ENCODE peak calls at places on chromosomes 2 and 18, in seven cellular contexts. One of them, this sample, is unnamed.

GRCh38 chr2:157325786-157326185 is at the start of gene ERMN:
- DNase-seq in CD8-positive, alpha-beta T cell: no peak
- DNase-seq in fibroblast of lung: no peak
- DNase-seq in mesothelial cell of epicardium: no peak
- DNase-seq in spleen: no peak
- DNase-seq in astrocyte of the cerebellum: no peak
- DNase-seq in left ventricle myocardium inferior: no peak
- DNase-seq in this sample: no peak

GRCh38 chr2:127465258-127465657 is 47.0 kb downstream of the PROC start:
- DNase-seq in CD8-positive, alpha-beta T cell: no peak
- DNase-seq in fibroblast of lung: peak
- DNase-seq in mesothelial cell of epicardium: no peak
- DNase-seq in left ventricle myocardium inferior: no peak
- DNase-seq in astrocyte of the cerebellum: no peak
- DNase-seq in spleen: no peak
- DNase-seq in this sample: no peak

GRCh38 chr2:40371525-40372277 is 80.2 kb downstream of the SLC8A1 start:
- DNase-seq in CD8-positive, alpha-beta T cell: no peak
- DNase-seq in left ventricle myocardium inferior: no peak
- DNase-seq in fibroblast of lung: peak
- DNase-seq in astrocyte of the cerebellum: peak
- DNase-seq in spleen: no peak
- DNase-seq in mesothelial cell of epicardium: peak
- DNase-seq in this sample: no peak

GRCh38 chr2:42813773-42814172 is 21.4 kb upstream of the HAAO start:
- DNase-seq in mesothelial cell of epicardium: no peak
- DNase-seq in astrocyte of the cerebellum: no peak
- DNase-seq in spleen: no peak
- DNase-seq in fibroblast of lung: no peak
- DNase-seq in left ventricle myocardium inferior: no peak
- DNase-seq in CD8-positive, alpha-beta T cell: no peak
- DNase-seq in this sample: no peak

GRCh38 chr2:148244593-148245292 is 223.9 kb downstream of the MBD5 start:
- DNase-seq in left ventricle myocardium inferior: no peak
- DNase-seq in mesothelial cell of epicardium: no peak
- DNase-seq in CD8-positive, alpha-beta T cell: no peak
- DNase-seq in astrocyte of the cerebellum: no peak
- DNase-seq in fibroblast of lung: peak
- DNase-seq in spleen: no peak
- DNase-seq in this sample: no peak

GRCh38 chr2:42492691-42493467 is 903 bp downstream of the KCNG3 start:
- DNase-seq in astrocyte of the cerebellum: no peak
- DNase-seq in CD8-positive, alpha-beta T cell: peak
- DNase-seq in spleen: peak
- DNase-seq in mesothelial cell of epicardium: peak
- DNase-seq in fibroblast of lung: peak
- DNase-seq in left ventricle myocardium inferior: no peak
- DNase-seq in this sample: peak

GRCh38 chr2:196183528-196184231 is 12.3 kb upstream of the STK17B start:
- DNase-seq in CD8-positive, alpha-beta T cell: no peak
- DNase-seq in spleen: no peak
- DNase-seq in mesothelial cell of epicardium: no peak
- DNase-seq in fibroblast of lung: no peak
- DNase-seq in left ventricle myocardium inferior: no peak
- DNase-seq in astrocyte of the cerebellum: no peak
- DNase-seq in this sample: no peak

GRCh38 chr2:98507940-98508689 is 63.5 kb downstream of the INPP4A start:
- DNase-seq in CD8-positive, alpha-beta T cell: no peak
- DNase-seq in astrocyte of the cerebellum: no peak
- DNase-seq in left ventricle myocardium inferior: peak
- DNase-seq in spleen: peak
- DNase-seq in fibroblast of lung: peak
- DNase-seq in mesothelial cell of epicardium: no peak
- DNase-seq in this sample: no peak

GRCh38 chr2:132669854-132670103 is 226 bp downstream of the LYPD1 start:
- DNase-seq in fibroblast of lung: no peak
- DNase-seq in mesothelial cell of epicardium: peak
- DNase-seq in astrocyte of the cerebellum: no peak
- DNase-seq in left ventricle myocardium inferior: no peak
- DNase-seq in CD8-positive, alpha-beta T cell: no peak
- DNase-seq in spleen: no peak
- DNase-seq in this sample: peak

GRCh38 chr2:102337481-102338386 is 17.9 kb upstream of the IL18R1 start:
- DNase-seq in spleen: no peak
- DNase-seq in left ventricle myocardium inferior: no peak
- DNase-seq in astrocyte of the cerebellum: no peak
- DNase-seq in mesothelial cell of epicardium: no peak
- DNase-seq in fibroblast of lung: no peak
- DNase-seq in CD8-positive, alpha-beta T cell: no peak
- DNase-seq in this sample: no peak

GRCh38 chr2:225173909-225174308 is 131.6 kb upstream of the DOCK10 start:
- DNase-seq in mesothelial cell of epicardium: no peak
- DNase-seq in spleen: no peak
- DNase-seq in left ventricle myocardium inferior: no peak
- DNase-seq in astrocyte of the cerebellum: no peak
- DNase-seq in fibroblast of lung: no peak
- DNase-seq in CD8-positive, alpha-beta T cell: no peak
- DNase-seq in this sample: no peak

GRCh38 chr2:72263043-72263780 is 115.5 kb upstream of the CYP26B1 start:
- DNase-seq in left ventricle myocardium inferior: no peak
- DNase-seq in mesothelial cell of epicardium: no peak
- DNase-seq in spleen: no peak
- DNase-seq in fibroblast of lung: peak
- DNase-seq in CD8-positive, alpha-beta T cell: no peak
- DNase-seq in astrocyte of the cerebellum: no peak
- DNase-seq in this sample: no peak

GRCh38 chr2:199460808-199461454 is 3.2 kb upstream of the SATB2 start:
- DNase-seq in fibroblast of lung: no peak
- DNase-seq in CD8-positive, alpha-beta T cell: no peak
- DNase-seq in astrocyte of the cerebellum: no peak
- DNase-seq in mesothelial cell of epicardium: no peak
- DNase-seq in spleen: no peak
- DNase-seq in left ventricle myocardium inferior: no peak
- DNase-seq in this sample: no peak

GRCh38 chr18:79488311-79489047 is 92.7 kb downstream of the NFATC1 start:
- DNase-seq in CD8-positive, alpha-beta T cell: no peak
- DNase-seq in mesothelial cell of epicardium: no peak
- DNase-seq in astrocyte of the cerebellum: no peak
- DNase-seq in fibroblast of lung: no peak
- DNase-seq in spleen: peak
- DNase-seq in left ventricle myocardium inferior: peak
- DNase-seq in this sample: no peak

GRCh38 chr2:138415891-138416494 is 85.6 kb upstream of the SPOPL start:
- DNase-seq in spleen: no peak
- DNase-seq in fibroblast of lung: peak
- DNase-seq in left ventricle myocardium inferior: no peak
- DNase-seq in astrocyte of the cerebellum: no peak
- DNase-seq in mesothelial cell of epicardium: no peak
- DNase-seq in CD8-positive, alpha-beta T cell: no peak
- DNase-seq in this sample: no peak

GRCh38 chr2:200104015-200104414 is 148.6 kb downstream of the MAIP1 start:
- DNase-seq in mesothelial cell of epicardium: no peak
- DNase-seq in left ventricle myocardium inferior: no peak
- DNase-seq in CD8-positive, alpha-beta T cell: no peak
- DNase-seq in astrocyte of the cerebellum: peak
- DNase-seq in spleen: no peak
- DNase-seq in fibroblast of lung: peak
- DNase-seq in this sample: no peak

GRCh38 chr2:201228271-201228911 is 31.9 kb upstream of the CASP8 start:
- DNase-seq in mesothelial cell of epicardium: no peak
- DNase-seq in fibroblast of lung: no peak
- DNase-seq in spleen: no peak
- DNase-seq in astrocyte of the cerebellum: no peak
- DNase-seq in left ventricle myocardium inferior: no peak
- DNase-seq in CD8-positive, alpha-beta T cell: no peak
- DNase-seq in this sample: no peak

GRCh38 chr18:3595282-3596273 is 145.6 kb downstream of the TGIF1 start:
- DNase-seq in left ventricle myocardium inferior: no peak
- DNase-seq in mesothelial cell of epicardium: no peak
- DNase-seq in CD8-positive, alpha-beta T cell: no peak
- DNase-seq in astrocyte of the cerebellum: peak
- DNase-seq in fibroblast of lung: peak
- DNase-seq in spleen: no peak
- DNase-seq in this sample: no peak

GRCh38 chr2:170819941-170820646 is 3.4 kb downstream of the GAD1 start:
- DNase-seq in CD8-positive, alpha-beta T cell: no peak
- DNase-seq in mesothelial cell of epicardium: no peak
- DNase-seq in fibroblast of lung: no peak
- DNase-seq in spleen: peak
- DNase-seq in left ventricle myocardium inferior: no peak
- DNase-seq in astrocyte of the cerebellum: no peak
- DNase-seq in this sample: no peak

GRCh38 chr2:84919885-84920580 is 14.6 kb downstream of the TMSB10 start:
- DNase-seq in mesothelial cell of epicardium: no peak
- DNase-seq in spleen: no peak
- DNase-seq in left ventricle myocardium inferior: no peak
- DNase-seq in CD8-positive, alpha-beta T cell: peak
- DNase-seq in astrocyte of the cerebellum: peak
- DNase-seq in fibroblast of lung: peak
- DNase-seq in this sample: no peak

GRCh38 chr2:240325006-240325653 is 110.3 kb upstream of the GPC1 start:
- DNase-seq in fibroblast of lung: no peak
- DNase-seq in spleen: no peak
- DNase-seq in astrocyte of the cerebellum: no peak
- DNase-seq in mesothelial cell of epicardium: no peak
- DNase-seq in CD8-positive, alpha-beta T cell: no peak
- DNase-seq in left ventricle myocardium inferior: no peak
- DNase-seq in this sample: no peak

GRCh38 chr2:17136895-17137294 is 381.3 kb downstream of the RAD51AP2 start:
- DNase-seq in left ventricle myocardium inferior: no peak
- DNase-seq in fibroblast of lung: no peak
- DNase-seq in astrocyte of the cerebellum: no peak
- DNase-seq in CD8-positive, alpha-beta T cell: no peak
- DNase-seq in mesothelial cell of epicardium: no peak
- DNase-seq in spleen: no peak
- DNase-seq in this sample: no peak

GRCh38 chr2:107466241-107466640 is 360.5 kb upstream of the RGPD4 start:
- DNase-seq in CD8-positive, alpha-beta T cell: no peak
- DNase-seq in astrocyte of the cerebellum: no peak
- DNase-seq in fibroblast of lung: no peak
- DNase-seq in mesothelial cell of epicardium: no peak
- DNase-seq in left ventricle myocardium inferior: no peak
- DNase-seq in spleen: no peak
- DNase-seq in this sample: no peak

GRCh38 chr2:221570321-221571107 is 1.6 kb downstream of the EPHA4 start:
- DNase-seq in fibroblast of lung: peak
- DNase-seq in astrocyte of the cerebellum: peak
- DNase-seq in mesothelial cell of epicardium: no peak
- DNase-seq in CD8-positive, alpha-beta T cell: peak
- DNase-seq in spleen: no peak
- DNase-seq in left ventricle myocardium inferior: no peak
- DNase-seq in this sample: no peak

GRCh38 chr2:128549646-128550260 is 231.1 kb upstream of the HS6ST1 start:
- DNase-seq in fibroblast of lung: no peak
- DNase-seq in CD8-positive, alpha-beta T cell: no peak
- DNase-seq in left ventricle myocardium inferior: no peak
- DNase-seq in mesothelial cell of epicardium: peak
- DNase-seq in spleen: peak
- DNase-seq in astrocyte of the cerebellum: no peak
- DNase-seq in this sample: no peak

GRCh38 chr2:101638156-101638809 is 59.2 kb upstream of the MAP4K4 start:
- DNase-seq in fibroblast of lung: no peak
- DNase-seq in mesothelial cell of epicardium: no peak
- DNase-seq in CD8-positive, alpha-beta T cell: no peak
- DNase-seq in left ventricle myocardium inferior: no peak
- DNase-seq in spleen: no peak
- DNase-seq in astrocyte of the cerebellum: no peak
- DNase-seq in this sample: no peak

DNA sequence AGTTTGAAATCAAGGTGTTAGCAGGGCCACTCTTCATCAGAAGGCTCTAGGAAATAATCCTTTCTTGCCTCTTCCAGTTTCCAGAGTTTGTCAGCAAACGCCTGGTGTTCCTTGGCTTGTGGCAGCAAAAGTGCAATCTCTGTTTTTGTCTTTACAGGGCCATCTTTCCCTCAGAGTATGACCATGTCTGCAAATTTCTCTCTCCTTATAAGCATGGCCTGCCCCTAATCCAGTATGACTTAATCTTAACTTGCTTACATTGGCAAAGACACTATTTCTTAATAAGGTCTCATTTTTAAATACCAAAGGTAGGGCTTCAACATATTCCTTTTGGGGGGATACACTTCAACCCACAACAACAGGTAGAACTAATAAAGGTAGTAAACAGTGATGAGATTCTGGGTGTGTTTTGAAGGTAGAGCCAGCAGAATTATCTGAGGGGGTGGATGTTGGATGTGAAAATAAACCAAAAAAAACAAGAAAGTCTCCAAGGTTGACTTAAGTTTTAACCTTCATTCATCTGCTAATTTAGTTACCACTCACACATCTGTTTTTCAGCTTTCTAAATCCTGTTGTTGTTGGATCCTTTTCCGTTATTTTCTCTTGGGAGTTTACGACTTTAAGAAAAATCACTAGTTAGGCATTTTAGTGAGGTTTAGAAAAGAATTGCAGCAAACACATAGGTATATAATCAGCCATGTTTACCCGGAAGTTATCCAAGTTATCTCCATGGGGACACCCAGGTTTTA is 234.4 kb upstream of the FIGN start:
- DNase-seq in CD8-positive, alpha-beta T cell: no peak
- DNase-seq in spleen: no peak
- DNase-seq in fibroblast of lung: peak
- DNase-seq in left ventricle myocardium inferior: no peak
- DNase-seq in astrocyte of the cerebellum: no peak
- DNase-seq in mesothelial cell of epicardium: no peak
- DNase-seq in this sample: no peak
- TF ChIP-seq CTCF in CD8-positive, alpha-beta T cell: no peak
- TF ChIP-seq CTCF in spleen: no peak
- TF ChIP-seq CTCF in fibroblast of lung: no peak
- TF ChIP-seq CTCF in left ventricle myocardium inferior: no peak
- TF ChIP-seq CTCF in astrocyte of the cerebellum: no peak
- TF ChIP-seq CTCF in mesothelial cell of epicardium: no peak
- TF ChIP-seq CTCF in this sample: no peak

GRCh38 chr18:76307293-76307690 is 187.8 kb downstream of the ZNF516 start:
- DNase-seq in mesothelial cell of epicardium: no peak
- DNase-seq in spleen: no peak
- DNase-seq in CD8-positive, alpha-beta T cell: no peak
- DNase-seq in left ventricle myocardium inferior: no peak
- DNase-seq in astrocyte of the cerebellum: no peak
- DNase-seq in fibroblast of lung: no peak
- DNase-seq in this sample: no peak

GRCh38 chr18:76306685-76307292 is 188.3 kb downstream of the ZNF516 start:
- DNase-seq in spleen: no peak
- DNase-seq in CD8-positive, alpha-beta T cell: no peak
- DNase-seq in left ventricle myocardium inferior: no peak
- DNase-seq in astrocyte of the cerebellum: no peak
- DNase-seq in fibroblast of lung: no peak
- DNase-seq in mesothelial cell of epicardium: no peak
- DNase-seq in this sample: no peak
- TF ChIP-seq CTCF in spleen: no peak
- TF ChIP-seq CTCF in CD8-positive, alpha-beta T cell: no peak
- TF ChIP-seq CTCF in left ventricle myocardium inferior: no peak
- TF ChIP-seq CTCF in astrocyte of the cerebellum: no peak
- TF ChIP-seq CTCF in fibroblast of lung: no peak
- TF ChIP-seq CTCF in mesothelial cell of epicardium: peak
- TF ChIP-seq CTCF in this sample: no peak

GRCh38 chr2:64327510-64328414 is 126.2 kb upstream of the LGALSL start:
- DNase-seq in astrocyte of the cerebellum: peak
- DNase-seq in spleen: peak
- DNase-seq in mesothelial cell of epicardium: no peak
- DNase-seq in CD8-positive, alpha-beta T cell: peak
- DNase-seq in fibroblast of lung: peak
- DNase-seq in left ventricle myocardium inferior: peak
- DNase-seq in this sample: no peak
- TF ChIP-seq CTCF in astrocyte of the cerebellum: peak
- TF ChIP-seq CTCF in spleen: peak
- TF ChIP-seq CTCF in mesothelial cell of epicardium: no peak
- TF ChIP-seq CTCF in CD8-positive, alpha-beta T cell: peak
- TF ChIP-seq CTCF in fibroblast of lung: peak
- TF ChIP-seq CTCF in left ventricle myocardium inferior: peak
- TF ChIP-seq CTCF in this sample: peak

GRCh38 chr18:28013064-28013463 is 163.9 kb downstream of the CDH2 start:
- DNase-seq in mesothelial cell of epicardium: no peak
- DNase-seq in CD8-positive, alpha-beta T cell: no peak
- DNase-seq in astrocyte of the cerebellum: no peak
- DNase-seq in spleen: no peak
- DNase-seq in fibroblast of lung: peak
- DNase-seq in left ventricle myocardium inferior: no peak
- DNase-seq in this sample: no peak
- TF ChIP-seq CTCF in mesothelial cell of epicardium: no peak
- TF ChIP-seq CTCF in CD8-positive, alpha-beta T cell: no peak
- TF ChIP-seq CTCF in astrocyte of the cerebellum: peak
- TF ChIP-seq CTCF in spleen: no peak
- TF ChIP-seq CTCF in fibroblast of lung: peak
- TF ChIP-seq CTCF in left ventricle myocardium inferior: peak
- TF ChIP-seq CTCF in this sample: peak

This sample was measured in progenitor cell of endocrine pancreas.